ENCODE peak calls at places on chromosome 9, in ten cellular contexts. N, H, B, W, O, U, A, V, Y and P are unnamed samples. For H3K4me1 and H3K27me3, the result is how much of the 10 kb centered on the place peaks cover.

GRCh38 chr9:137307255-137308101 is 5.4 kb upstream of the NRARP start:
- DNase-seq in N (no peak), H (peak), B (peak), W (no peak), O (no peak), U (peak), A (no peak), V (no peak), Y (peak), P (no peak)

GRCh38 chr9:4237748-4238511 is 61.9 kb downstream of the GLIS3 start:
- DNase-seq in N (no peak), H (peak), B (no peak), W (no peak), O (no peak), U (no peak), A (no peak), V (no peak), Y (no peak), P (no peak)

GRCh38 chr9:75064307-75065025 is 23.5 kb downstream of the NMRK1 start:
- DNase-seq in N (peak), H (no peak), B (no peak), W (no peak), O (no peak), U (no peak), A (no peak), V (no peak), Y (no peak), P (no peak)

GRCh38 chr9:121748727-121749546 is 97.5 kb downstream of the DAB2IP start:
- DNase-seq in N (no peak), H (peak), B (no peak), W (no peak), O (no peak), U (no peak), A (peak), V (no peak), Y (peak), P (no peak)

GRCh38 chr9:76580188-76580587 is 121.2 kb downstream of the GCNT1 start:
- DNase-seq in N (no peak), H (no peak), B (no peak), W (no peak), O (no peak), U (no peak), A (no peak), V (no peak), Y (no peak), P (no peak)

GRCh38 chr9:76759726-76760125 is 4.5 kb upstream of the PCA3 start:
- DNase-seq in N (no peak), H (no peak), B (no peak), W (no peak), O (no peak), U (peak), A (no peak), V (no peak), Y (no peak), P (no peak)

GRCh38 chr9:4038182-4038723 is 261.6 kb downstream of the GLIS3 start:
- DNase-seq in N (peak), H (no peak), B (peak), W (no peak), O (no peak), U (no peak), A (no peak), V (no peak), Y (no peak), P (no peak)

GRCh38 chr9:92328225-92328624 is 2.5 kb downstream of the CENPP start:
- DNase-seq in N (peak), H (no peak), B (peak), W (no peak), O (no peak), U (no peak), A (no peak), V (no peak), Y (no peak), P (no peak)

GRCh38 chr9:97696025-97696822 is 916 bp downstream of the XPA start:
- DNase-seq in N (peak), H (no peak), B (no peak), W (no peak), O (no peak), U (no peak), A (no peak), V (no peak), Y (no peak), P (no peak)

GRCh38 chr9:133990366-133991210 is 1.5 kb downstream of the VAV2 start:
- DNase-seq in N (peak), H (no peak), B (peak), W (no peak), O (peak), U (peak), A (peak), V (no peak), Y (peak), P (no peak)

GRCh38 chr9:93824386-93825294 is 130.5 kb downstream of the BARX1 start:
- DNase-seq in N (no peak), H (no peak), B (no peak), W (no peak), O (no peak), U (peak), A (peak), V (no peak), Y (no peak), P (no peak)

GRCh38 chr9:93659837-93660177 is 83.4 kb downstream of the PHF2 start:
- DNase-seq in N (peak), H (no peak), B (no peak), W (no peak), O (no peak), U (peak), A (peak), V (no peak), Y (no peak), P (no peak)

GRCh38 chr9:108484468-108484867 is 371.3 kb downstream of the ACTL7B start:
- DNase-seq in N (no peak), H (no peak), B (no peak), W (no peak), O (no peak), U (no peak), A (no peak), V (no peak), Y (no peak), P (no peak)

GRCh38 chr9:130174920-130175321 is 2.7 kb downstream of the NCS1 start:
- DNase-seq in N (no peak), H (no peak), B (no peak), W (no peak), O (no peak), U (no peak), A (peak), V (no peak), Y (no peak), P (no peak)

GRCh38 chr9:77418226-77418625 is 229.9 kb downstream of the GNA14 start:
- DNase-seq in N (no peak), H (no peak), B (no peak), W (no peak), O (no peak), U (no peak), A (no peak), V (no peak), Y (no peak), P (no peak)

GRCh38 chr9:77163889-77164288 is 13.4 kb upstream of the VPS13A start:
- DNase-seq in N (peak), H (no peak), B (peak), W (no peak), O (no peak), U (no peak), A (no peak), V (no peak), Y (no peak), P (no peak)

GRCh38 chr9:113373255-113373654 is 3.5 kb downstream of the HDHD3 start:
- DNase-seq in N (no peak), H (no peak), B (no peak), W (no peak), O (no peak), U (no peak), A (no peak), V (no peak), Y (no peak), P (no peak)

GRCh38 chr9:135015565-135015964 is 71.9 kb upstream of the OLFM1 start:
- DNase-seq in N (no peak), H (no peak), B (no peak), W (no peak), O (no peak), U (no peak), A (no peak), V (no peak), Y (no peak), P (no peak)

GRCh38 chr9:117134826-117135411 is 279.9 kb downstream of the ASTN2 start:
- DNase-seq in N (no peak), H (no peak), B (no peak), W (no peak), O (no peak), U (no peak), A (no peak), V (no peak), Y (no peak), P (no peak)

GRCh38 chr9:72486606-72486955 is 34.8 kb upstream of the TMC1 start:
- DNase-seq in N (no peak), H (no peak), B (no peak), W (no peak), O (no peak), U (no peak), A (no peak), V (no peak), Y (no peak), P (no peak)

GRCh38 chr9:97593960-97594359 is 39.2 kb downstream of the TSTD2 start:
- DNase-seq in N (peak), H (no peak), B (no peak), W (no peak), O (no peak), U (no peak), A (no peak), V (no peak), Y (no peak), P (no peak)

GRCh38 chr9:71004196-71004595 is 117.2 kb downstream of the TRPM3 start:
- DNase-seq in N (peak), H (no peak), B (no peak), W (no peak), O (no peak), U (no peak), A (no peak), V (no peak), Y (no peak), P (no peak)

GRCh38 chr9:121194730-121195129 is 6.9 kb downstream of the RAB14 start:
- DNase-seq in N (no peak), H (no peak), B (no peak), W (no peak), O (no peak), U (no peak), A (no peak), V (no peak), Y (no peak), P (no peak)

GRCh38 chr9:2411459-2412215 is 209.9 kb upstream of the VLDLR start:
- DNase-seq in N (no peak), H (no peak), B (no peak), W (no peak), O (no peak), U (no peak), A (no peak), V (no peak), Y (no peak), P (no peak)

GRCh38 chr9:131282688-131283422 is 6.5 kb upstream of the FAM78A start:
- DNase-seq in N (peak), H (peak), B (peak), W (no peak), O (no peak), U (no peak), A (no peak), V (no peak), Y (peak), P (no peak)

DNA sequence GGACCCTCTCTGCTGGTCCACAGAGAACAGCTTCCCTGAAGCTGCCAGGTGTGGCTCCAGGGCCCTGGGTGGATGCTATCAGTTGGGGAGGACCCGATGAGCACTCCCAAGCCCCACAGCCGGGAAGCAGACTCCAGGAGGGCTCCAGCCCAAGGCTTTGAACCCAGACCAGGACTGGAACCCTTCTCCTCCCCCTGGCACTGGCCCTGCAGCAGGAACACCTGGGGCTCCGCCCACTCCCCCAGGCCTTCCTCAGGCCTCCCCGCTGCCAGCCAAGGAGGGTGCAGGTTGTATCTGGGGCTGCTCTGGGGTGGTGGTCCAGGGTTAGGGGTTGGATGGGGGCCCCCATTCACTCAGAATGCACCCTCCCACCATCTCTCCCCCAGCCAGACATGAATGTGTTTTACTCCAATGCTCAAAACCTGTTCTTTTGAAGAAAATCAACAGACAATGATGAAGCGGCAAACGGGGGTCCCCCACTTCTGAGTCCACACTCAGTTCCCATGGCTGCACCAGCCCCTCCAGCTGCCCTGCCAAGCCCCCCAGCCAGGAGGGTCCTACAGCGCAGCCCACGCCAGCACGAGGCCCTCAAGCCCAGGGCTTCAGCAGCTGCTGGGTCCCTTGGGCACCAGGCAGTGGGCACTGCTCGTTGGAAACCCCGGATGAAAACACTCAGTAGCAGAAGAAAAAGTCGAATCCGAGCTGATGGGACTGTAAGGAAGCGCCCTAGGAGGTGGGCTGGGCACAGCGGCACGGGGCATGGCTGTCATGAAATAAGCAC is 23.2 kb downstream of the CCDC187 start:
- DNase-seq in N (no peak), H (no peak), B (no peak), W (no peak), O (no peak), U (no peak), A (no peak), V (no peak), Y (no peak), P (no peak)
- H3K4me1 ChIP-seq in N (under half), H (under half), B (under half), W (under half), O (under half), U (under half), A (under half), V (under half), Y (under half), P (under half)

GRCh38 chr9:68637020-68637419 is 68.0 kb upstream of the PIP5K1B start:
- DNase-seq in N (no peak), H (no peak), B (no peak), W (no peak), O (peak), U (no peak), A (no peak), V (no peak), Y (no peak), P (no peak)

GRCh38 chr9:68643901-68644809 is 60.9 kb upstream of the PIP5K1B start:
- DNase-seq in N (no peak), H (no peak), B (no peak), W (no peak), O (no peak), U (no peak), A (no peak), V (no peak), Y (no peak), P (no peak)

DNA sequence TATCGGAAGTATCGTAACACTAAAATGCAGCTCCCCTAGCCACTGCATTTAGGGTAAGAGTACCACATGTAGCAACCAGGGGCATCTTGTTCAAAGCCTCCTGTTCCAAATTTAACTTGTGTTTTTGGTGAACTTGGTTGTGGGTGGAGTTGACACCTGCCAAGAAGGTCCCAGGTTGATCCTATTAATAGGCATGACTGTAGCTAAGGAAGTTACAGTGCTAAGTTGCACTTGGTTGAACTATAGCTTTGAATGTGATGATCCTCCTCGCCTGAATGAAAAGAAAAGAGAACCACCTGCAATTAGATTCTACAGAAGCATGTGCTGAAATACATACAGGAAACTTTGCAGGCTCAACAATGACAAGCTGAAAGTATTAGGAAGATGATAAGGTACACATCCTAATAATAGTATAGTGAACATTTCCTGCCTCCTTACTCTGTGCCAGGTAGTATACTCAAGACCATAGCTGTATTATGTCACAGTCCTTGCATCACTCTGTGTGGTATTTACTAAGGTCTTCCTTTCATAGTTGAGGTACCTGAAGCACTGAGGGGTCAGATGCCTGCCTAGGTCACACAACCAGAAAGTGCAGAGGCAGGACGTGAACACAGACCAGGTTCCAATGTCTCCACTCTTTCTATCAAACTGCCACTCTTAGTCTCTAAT is 64.5 kb upstream of the PIP5K1B start:
- DNase-seq in N (no peak), H (no peak), B (no peak), W (no peak), O (no peak), U (no peak), A (no peak), V (no peak), Y (no peak), P (no peak)
- H3K27me3 ChIP-seq in N (under half), H (under half), B (under half), W (under half), O (under half), U (under half), A (under half), V (under half), Y (under half), P (under half)

GRCh38 chr9:89661956-89662717 is 57.3 kb downstream of the GADD45G start:
- DNase-seq in N (peak), H (peak), B (peak), W (no peak), O (peak), U (peak), A (peak), V (no peak), Y (peak), P (no peak)
- H3K4me1 ChIP-seq in N (under half), H (under half), B (under half), W (under half), O (half or more), U (under half), A (under half), V (under half), Y (under half), P (under half)

GRCh38 chr9:33750839-33751339 is 44.5 kb upstream of the PRSS3 start:
- DNase-seq in N (no peak), H (no peak), B (no peak), W (no peak), O (no peak), U (no peak), A (no peak), V (no peak), Y (no peak), P (no peak)
- H3K27me3 ChIP-seq in N (under half), H (under half), B (under half), W (under half), O (under half), U (under half), A (under half), V (under half), Y (half or more), P (under half)

DNA sequence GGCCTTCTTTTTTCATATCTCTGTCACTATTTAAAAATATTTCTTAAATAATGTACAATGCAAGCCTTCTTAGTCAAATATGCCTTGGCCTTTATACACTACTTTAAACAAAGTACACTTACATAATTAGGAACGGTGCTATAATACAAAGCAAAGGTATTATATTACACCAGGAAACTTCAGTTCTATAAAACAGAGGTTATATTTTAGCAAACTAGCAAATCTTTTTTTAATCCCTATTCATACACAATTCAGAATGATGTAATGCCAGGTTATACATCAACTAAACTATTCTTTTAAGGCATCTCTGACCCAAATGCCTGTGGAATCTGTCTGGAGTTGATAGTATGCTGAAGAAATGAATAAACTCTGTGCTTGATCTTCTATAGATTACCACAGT is 10.7 kb upstream of the LURAP1L start:
- DNase-seq in N (peak), H (no peak), B (no peak), W (no peak), O (no peak), U (no peak), A (no peak), V (no peak), Y (no peak), P (no peak)
- H3K4me1 ChIP-seq in N (under half), H (under half), B (under half), W (under half), O (under half), U (under half), A (under half), V (under half), Y (under half), P (under half)

GRCh38 chr9:81673310-81673709 is 16.0 kb downstream of the TLE1 start:
- DNase-seq in N (no peak), H (no peak), B (no peak), W (no peak), O (no peak), U (no peak), A (no peak), V (no peak), Y (no peak), P (no peak)

GRCh38 chr9:81666123-81666522 is 23.2 kb downstream of the TLE1 start:
- DNase-seq in N (no peak), H (no peak), B (no peak), W (no peak), O (no peak), U (no peak), A (no peak), V (no peak), Y (no peak), P (no peak)

GRCh38 chr9:81669011-81669739 is 20.2 kb downstream of the TLE1 start:
- DNase-seq in N (peak), H (no peak), B (no peak), W (no peak), O (no peak), U (no peak), A (no peak), V (no peak), Y (no peak), P (no peak)

DNA sequence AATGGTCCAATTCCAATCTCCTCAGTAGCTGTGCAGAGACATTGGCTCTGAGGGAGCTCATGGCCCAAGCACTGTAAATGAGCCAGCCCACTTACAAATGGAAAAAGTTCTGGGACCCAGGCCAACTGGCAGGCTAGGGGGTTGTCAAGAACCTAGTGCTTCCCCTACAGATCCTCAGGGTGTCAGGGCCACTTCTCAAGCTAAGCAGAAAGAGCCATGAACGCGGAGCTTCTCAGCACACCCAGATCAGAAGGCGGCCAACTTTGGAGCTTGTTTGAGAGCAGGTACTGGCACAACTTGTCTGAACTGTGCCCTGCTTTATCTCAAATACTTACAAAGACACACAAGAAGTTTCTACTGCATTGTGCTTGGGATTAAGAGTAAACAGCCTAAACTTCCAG is 17.5 kb downstream of the TLE1 start:
- DNase-seq in N (peak), H (peak), B (peak), W (no peak), O (peak), U (no peak), A (peak), V (no peak), Y (peak), P (no peak)
- H3K27me3 ChIP-seq in N (under half), H (under half), B (under half), W (under half), O (under half), U (under half), A (under half), V (under half), Y (under half), P (under half)

GRCh38 chr9:127553793-127554192 is 58.3 kb upstream of the STXBP1 start:
- DNase-seq in N (no peak), H (no peak), B (no peak), W (no peak), O (no peak), U (no peak), A (no peak), V (no peak), Y (no peak), P (no peak)

GRCh38 chr9:127555830-127556820 is 56.0 kb upstream of the STXBP1 start:
- DNase-seq in N (peak), H (peak), B (peak), W (peak), O (peak), U (no peak), A (peak), V (peak), Y (peak), P (no peak)

GRCh38 chr9:127557466-127557869 is 54.6 kb upstream of the STXBP1 start:
- DNase-seq in N (no peak), H (no peak), B (peak), W (no peak), O (no peak), U (no peak), A (no peak), V (no peak), Y (peak), P (no peak)

GRCh38 chr9:127556871-127557270 is 55.2 kb upstream of the STXBP1 start:
- DNase-seq in N (no peak), H (no peak), B (no peak), W (no peak), O (no peak), U (no peak), A (no peak), V (no peak), Y (peak), P (no peak)

GRCh38 chr9:127554966-127555829 is 56.9 kb upstream of the STXBP1 start:
- DNase-seq in N (no peak), H (no peak), B (no peak), W (no peak), O (no peak), U (no peak), A (no peak), V (no peak), Y (no peak), P (no peak)
- H3K4me1 ChIP-seq in N (half or more), H (under half), B (under half), W (half or more), O (half or more), U (under half), A (half or more), V (under half), Y (under half), P (under half)